ENCODE peak calls at places on chromosomes 16 and 17, in four cellular contexts. One of them, this sample, is unnamed.
A peak's percentile ranks its signal among the peaks of the same experiment; 100 is the strongest.

GRCh38 chr16:65666132-65666869 is 544.4 kb upstream of the CDH11 start:
- DNase-seq in left ventricle myocardium inferior: no peak
- DNase-seq in tibial nerve: no peak
- DNase-seq in fibroblast of lung: peak; percentile 62
- DNase-seq in this sample: no peak

GRCh38 chr16:68091604-68092261 is 6.6 kb downstream of the NFATC3 start:
- DNase-seq in left ventricle myocardium inferior: no peak
- DNase-seq in tibial nerve: no peak
- DNase-seq in fibroblast of lung: peak; percentile 70
- DNase-seq in this sample: peak; percentile 31

GRCh38 chr17:6712058-6712853 is 913 bp downstream of the SLC13A5 start:
- DNase-seq in left ventricle myocardium inferior: no peak
- DNase-seq in tibial nerve: no peak
- DNase-seq in fibroblast of lung: peak; percentile 55
- DNase-seq in this sample: no peak

GRCh38 chr17:76585649-76586593 is at the start of gene ST6GALNAC2:
- DNase-seq in left ventricle myocardium inferior: peak; percentile 69
- DNase-seq in tibial nerve: peak; percentile 32
- DNase-seq in fibroblast of lung: peak; percentile 40
- DNase-seq in this sample: no peak

GRCh38 chr16:66928702-66929388 is 3.5 kb upstream of the RRAD start:
- DNase-seq in left ventricle myocardium inferior: no peak
- DNase-seq in tibial nerve: no peak
- DNase-seq in fibroblast of lung: no peak
- DNase-seq in this sample: no peak

GRCh38 chr16:86799367-86799766 is 221.0 kb downstream of the FOXL1 start:
- DNase-seq in left ventricle myocardium inferior: no peak
- DNase-seq in tibial nerve: no peak
- DNase-seq in fibroblast of lung: no peak
- DNase-seq in this sample: no peak

GRCh38 chr17:34370997-34371395 is 8.0 kb upstream of the CCL1 start:
- DNase-seq in left ventricle myocardium inferior: no peak
- DNase-seq in tibial nerve: no peak
- DNase-seq in fibroblast of lung: no peak
- DNase-seq in this sample: peak; percentile 18

GRCh38 chr16:46844771-46845170 is 13.8 kb upstream of the C16orf87 start:
- DNase-seq in left ventricle myocardium inferior: no peak
- DNase-seq in tibial nerve: no peak
- DNase-seq in fibroblast of lung: peak; percentile 67
- DNase-seq in this sample: no peak

GRCh38 chr17:4849011-4849536 is 15.9 kb downstream of the MINK1 start:
- DNase-seq in left ventricle myocardium inferior: no peak
- DNase-seq in tibial nerve: no peak
- DNase-seq in fibroblast of lung: no peak
- DNase-seq in this sample: peak; percentile 58

GRCh38 chr16:53518550-53519416 is 15.8 kb upstream of the AKTIP start:
- DNase-seq in left ventricle myocardium inferior: no peak
- DNase-seq in tibial nerve: no peak
- DNase-seq in fibroblast of lung: peak; percentile 37
- DNase-seq in this sample: no peak

GRCh38 chr16:67333315-67333714 is 6.7 kb downstream of the LRRC36 start:
- DNase-seq in left ventricle myocardium inferior: no peak
- DNase-seq in tibial nerve: no peak
- DNase-seq in fibroblast of lung: no peak
- DNase-seq in this sample: no peak

GRCh38 chr16:17945080-17945601 is 391.4 kb downstream of the NPIPA8 start:
- DNase-seq in left ventricle myocardium inferior: no peak
- DNase-seq in tibial nerve: no peak
- DNase-seq in fibroblast of lung: peak; percentile 17
- DNase-seq in this sample: no peak

GRCh38 chr17:79406316-79406715 is 204.5 kb downstream of the RBFOX3 start:
- DNase-seq in left ventricle myocardium inferior: no peak
- DNase-seq in tibial nerve: no peak
- DNase-seq in fibroblast of lung: no peak
- DNase-seq in this sample: no peak

GRCh38 chr17:79408251-79408650 is 202.6 kb downstream of the RBFOX3 start:
- DNase-seq in left ventricle myocardium inferior: no peak
- DNase-seq in tibial nerve: no peak
- DNase-seq in fibroblast of lung: no peak
- DNase-seq in this sample: no peak

GRCh38 chr17:79407385-79407784 is 203.5 kb downstream of the RBFOX3 start:
- DNase-seq in left ventricle myocardium inferior: no peak
- DNase-seq in tibial nerve: no peak
- DNase-seq in fibroblast of lung: no peak
- DNase-seq in this sample: no peak

GRCh38 chr17:79404136-79404911 is 206.5 kb downstream of the RBFOX3 start:
- DNase-seq in left ventricle myocardium inferior: no peak
- DNase-seq in tibial nerve: no peak
- DNase-seq in fibroblast of lung: no peak
- DNase-seq in this sample: no peak

DNA sequence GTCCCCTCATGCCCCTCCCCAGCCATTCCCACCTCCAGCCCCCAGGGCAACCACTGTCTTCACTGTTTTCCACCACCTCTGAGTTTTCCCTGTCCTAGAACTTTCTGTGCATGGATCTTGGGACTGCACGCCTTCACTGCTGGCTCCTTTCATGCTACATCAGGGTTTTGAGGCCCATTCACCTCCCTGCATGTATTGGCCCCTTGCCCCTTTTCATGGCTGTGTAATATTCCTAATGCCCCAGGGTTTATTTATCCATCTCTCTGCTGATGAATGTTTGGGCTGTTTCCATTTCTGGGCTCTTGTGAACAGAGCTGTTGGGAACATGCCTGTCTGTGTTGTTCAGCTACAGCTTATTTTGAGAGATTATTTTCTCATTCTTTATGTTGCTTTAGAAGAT is 205.0 kb downstream of the RBFOX3 start:
- DNase-seq in left ventricle myocardium inferior: no peak
- DNase-seq in tibial nerve: no peak
- DNase-seq in fibroblast of lung: no peak
- DNase-seq in this sample: no peak
- H3K27me3 ChIP-seq in left ventricle myocardium inferior: peaks cover 99% of the 10 kb centered on the region
- H3K27me3 ChIP-seq in tibial nerve: peaks cover 79% of the 10 kb centered on the region
- H3K27me3 ChIP-seq in fibroblast of lung: peaks cover 3% of the 10 kb centered on the region
- H3K27me3 ChIP-seq in this sample: peaks cover 3% of the 10 kb centered on the region

GRCh38 chr17:50093807-50094206 is 1.3 kb upstream of the PDK2 start:
- DNase-seq in left ventricle myocardium inferior: no peak
- DNase-seq in tibial nerve: no peak
- DNase-seq in fibroblast of lung: no peak
- DNase-seq in this sample: no peak

GRCh38 chr17:50094243-50094752 is 853 bp upstream of the PDK2 start:
- DNase-seq in left ventricle myocardium inferior: peak; percentile 92
- DNase-seq in tibial nerve: peak; percentile 91
- DNase-seq in fibroblast of lung: peak; percentile 74
- DNase-seq in this sample: no peak

GRCh38 chr17:50096092-50096491 is 941 bp downstream of the PDK2 start:
- DNase-seq in left ventricle myocardium inferior: no peak
- DNase-seq in tibial nerve: no peak
- DNase-seq in fibroblast of lung: no peak
- DNase-seq in this sample: no peak

GRCh38 chr17:50095626-50096037 is 481 bp downstream of the PDK2 start:
- DNase-seq in left ventricle myocardium inferior: no peak
- DNase-seq in tibial nerve: no peak
- DNase-seq in fibroblast of lung: no peak
- DNase-seq in this sample: no peak

GRCh38 chr17:50094753-50095616 is at the start of gene PDK2:
- DNase-seq in left ventricle myocardium inferior: peak; percentile 97
- DNase-seq in tibial nerve: peak; percentile 95
- DNase-seq in fibroblast of lung: peak; percentile 96
- DNase-seq in this sample: peak; percentile 63
- TF ChIP-seq CTCF in left ventricle myocardium inferior: no peak
- TF ChIP-seq CTCF in tibial nerve: no peak
- TF ChIP-seq CTCF in fibroblast of lung: no peak
- TF ChIP-seq CTCF in this sample: no peak

GRCh38 chr16:353404-354285 is 1.1 kb upstream of the AXIN1 start:
- DNase-seq in left ventricle myocardium inferior: no peak
- DNase-seq in tibial nerve: no peak
- DNase-seq in fibroblast of lung: no peak
- DNase-seq in this sample: no peak
- H3K4me3 ChIP-seq in left ventricle myocardium inferior: peak overlapping the region; percentile 80
- H3K4me3 ChIP-seq in tibial nerve: peak overlapping the region; percentile 91
- H3K4me3 ChIP-seq in fibroblast of lung: no peak overlapping the region
- H3K4me3 ChIP-seq in this sample: peak overlapping the region; percentile 68

DNA sequence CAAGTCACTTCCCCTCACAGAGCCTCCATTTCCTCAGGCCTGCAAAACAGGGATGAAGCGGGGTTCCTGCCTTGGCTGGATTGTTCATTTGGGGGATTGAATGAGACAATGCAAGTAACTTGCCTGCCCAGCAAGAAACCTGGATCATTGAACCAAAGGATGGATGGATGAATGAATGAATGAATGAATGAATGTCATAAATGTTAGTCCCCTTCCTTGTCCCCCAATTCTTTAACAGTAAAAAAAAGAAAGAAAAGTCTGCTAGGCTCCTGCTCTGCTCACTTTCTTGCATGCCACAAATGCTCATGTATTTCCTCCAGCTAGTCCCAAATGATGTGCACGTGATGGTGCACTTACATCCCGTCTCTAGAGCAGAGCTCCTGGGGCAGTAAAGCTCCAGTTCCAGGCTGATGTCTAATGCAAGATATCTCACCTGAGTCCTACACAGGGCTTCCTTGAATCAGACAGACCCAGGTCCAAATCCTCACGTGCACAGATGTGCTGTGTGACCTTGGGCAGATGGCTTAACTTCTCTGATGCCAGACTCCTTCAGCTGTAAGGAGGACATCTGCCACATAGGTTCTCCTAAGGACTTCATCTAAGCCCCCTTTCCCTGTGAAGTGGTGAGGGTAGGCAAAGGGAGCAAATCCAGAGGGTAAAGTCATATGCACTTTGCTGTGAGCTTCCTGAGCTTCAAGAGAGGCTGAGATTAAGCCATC is 45.5 kb downstream of the C16orf82 start:
- DNase-seq in left ventricle myocardium inferior: no peak
- DNase-seq in tibial nerve: no peak
- DNase-seq in fibroblast of lung: no peak
- DNase-seq in this sample: no peak
- H3K27me3 ChIP-seq in left ventricle myocardium inferior: peaks cover 62% of the 10 kb centered on the region
- H3K27me3 ChIP-seq in tibial nerve: no peaks in the 10 kb centered on the region
- H3K27me3 ChIP-seq in fibroblast of lung: no peaks in the 10 kb centered on the region
- H3K27me3 ChIP-seq in this sample: no peaks in the 10 kb centered on the region

GRCh38 chr17:80345321-80345720 is 69.6 kb upstream of the ENDOV start:
- DNase-seq in left ventricle myocardium inferior: no peak
- DNase-seq in tibial nerve: no peak
- DNase-seq in fibroblast of lung: no peak
- DNase-seq in this sample: no peak

GRCh38 chr17:80347536-80347935 is 67.4 kb upstream of the ENDOV start:
- DNase-seq in left ventricle myocardium inferior: no peak
- DNase-seq in tibial nerve: no peak
- DNase-seq in fibroblast of lung: no peak
- DNase-seq in this sample: no peak

GRCh38 chr17:80345841-80346497 is 69.0 kb upstream of the ENDOV start:
- DNase-seq in left ventricle myocardium inferior: no peak
- DNase-seq in tibial nerve: no peak
- DNase-seq in fibroblast of lung: no peak
- DNase-seq in this sample: no peak

GRCh38 chr17:80347948-80348351 is 67.0 kb upstream of the ENDOV start:
- DNase-seq in left ventricle myocardium inferior: no peak
- DNase-seq in tibial nerve: no peak
- DNase-seq in fibroblast of lung: no peak
- DNase-seq in this sample: no peak

GRCh38 chr17:80346498-80347275 is 68.3 kb upstream of the ENDOV start:
- DNase-seq in left ventricle myocardium inferior: no peak
- DNase-seq in tibial nerve: no peak
- DNase-seq in fibroblast of lung: no peak
- DNase-seq in this sample: no peak
- TF ChIP-seq CTCF in left ventricle myocardium inferior: no peak
- TF ChIP-seq CTCF in tibial nerve: no peak
- TF ChIP-seq CTCF in fibroblast of lung: no peak
- TF ChIP-seq CTCF in this sample: no peak

GRCh38 chr16:50610331-50611262 is 62.4 kb downstream of the NKD1 start:
- DNase-seq in left ventricle myocardium inferior: no peak
- DNase-seq in tibial nerve: no peak
- DNase-seq in fibroblast of lung: no peak
- DNase-seq in this sample: no peak

GRCh38 chr16:50611995-50612848 is 64.0 kb downstream of the NKD1 start:
- DNase-seq in left ventricle myocardium inferior: no peak
- DNase-seq in tibial nerve: no peak
- DNase-seq in fibroblast of lung: no peak
- DNase-seq in this sample: no peak

GRCh38 chr16:50611332-50611934 is 63.2 kb downstream of the NKD1 start:
- DNase-seq in left ventricle myocardium inferior: no peak
- DNase-seq in tibial nerve: no peak
- DNase-seq in fibroblast of lung: peak; percentile 43
- DNase-seq in this sample: no peak

GRCh38 chr16:50613281-50613991 is 65.2 kb downstream of the NKD1 start:
- DNase-seq in left ventricle myocardium inferior: no peak
- DNase-seq in tibial nerve: no peak
- DNase-seq in fibroblast of lung: no peak
- DNase-seq in this sample: no peak

DNA sequence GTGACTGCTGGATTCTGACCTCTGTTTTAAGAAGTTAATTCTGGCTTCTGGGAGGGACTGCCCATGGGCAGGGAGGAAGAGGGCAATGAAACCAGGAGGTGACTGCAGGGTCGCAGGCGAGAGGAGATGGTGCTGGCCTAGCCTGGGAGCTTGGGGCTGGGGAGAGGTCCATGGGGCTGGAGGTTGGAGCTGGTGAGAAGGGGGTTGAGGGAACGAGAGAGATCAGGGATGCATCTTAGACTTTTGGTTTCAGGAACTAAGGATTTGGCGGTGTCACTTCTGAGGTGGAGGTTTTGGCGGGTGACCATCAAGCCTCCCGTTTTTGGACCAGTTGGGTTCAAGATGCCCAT is 64.6 kb downstream of the NKD1 start:
- DNase-seq in left ventricle myocardium inferior: no peak
- DNase-seq in tibial nerve: no peak
- DNase-seq in fibroblast of lung: no peak
- DNase-seq in this sample: no peak
- H3K4me3 ChIP-seq in left ventricle myocardium inferior: no peak overlapping the region
- H3K4me3 ChIP-seq in tibial nerve: no peak overlapping the region
- H3K4me3 ChIP-seq in fibroblast of lung: no peak overlapping the region
- H3K4me3 ChIP-seq in this sample: no peak overlapping the region

DNA sequence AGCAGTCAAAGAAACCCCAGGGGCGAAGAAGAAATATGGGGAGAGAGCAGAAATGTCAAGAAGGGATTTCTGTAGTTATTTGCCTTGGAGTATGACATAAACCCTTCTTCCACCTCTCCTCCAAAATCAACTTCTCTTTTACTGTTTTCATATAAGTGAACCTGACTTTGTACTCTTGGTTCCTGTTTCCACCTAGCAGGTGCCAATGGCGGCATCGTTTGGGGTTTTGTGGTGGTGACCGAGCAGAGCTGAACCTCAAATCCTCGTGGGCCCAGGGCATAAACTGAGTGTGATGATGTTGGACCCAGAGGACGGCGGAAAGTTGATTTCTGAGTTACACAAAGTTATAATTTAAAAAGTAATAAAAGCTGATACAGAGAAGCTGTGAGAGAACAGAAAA is 39.6 kb upstream of the PSMD7 start:
- DNase-seq in left ventricle myocardium inferior: no peak
- DNase-seq in tibial nerve: no peak
- DNase-seq in fibroblast of lung: no peak
- DNase-seq in this sample: no peak
- H3K27me3 ChIP-seq in left ventricle myocardium inferior: peaks cover 4% of the 10 kb centered on the region
- H3K27me3 ChIP-seq in tibial nerve: no peaks in the 10 kb centered on the region
- H3K27me3 ChIP-seq in fibroblast of lung: no peaks in the 10 kb centered on the region
- H3K27me3 ChIP-seq in this sample: no peaks in the 10 kb centered on the region

This sample was measured in BJ.